ENCODE peak calls at places on chromosomes 11 and 22, in four cellular contexts. F is esophagus squamous epithelium, A is neural progenitor cell, N is body of pancreas. U is an unnamed sample.

GRCh38 chr22:44133161-44133560 is 47.6 kb upstream of the PARVG start:
- DNase-seq in F (no peak), A (no peak), N (no peak), U (no peak)

GRCh38 chr11:95680169-95680929 is 109.2 kb downstream of the FAM76B start:
- DNase-seq in F (no peak), N (no peak), A (no peak), U (peak)

GRCh38 chr11:8652140-8652539 is 30.3 kb downstream of the TRIM66 start:
- DNase-seq in N (no peak), F (no peak), A (no peak), U (peak)

GRCh38 chr11:121152764-121153163 is 51.7 kb downstream of the TECTA start:
- DNase-seq in A (no peak), F (no peak), N (no peak), U (no peak)

GRCh38 chr22:37559901-37560681 is at the start of gene CDC42EP1:
- DNase-seq in N (peak), A (peak), F (no peak), U (no peak)

GRCh38 chr11:72787262-72788104 is 6.4 kb downstream of the STARD10 start:
- DNase-seq in A (peak), N (peak), F (no peak), U (no peak)

GRCh38 chr22:25623851-25624250 is 59.4 kb downstream of the GRK3 start:
- DNase-seq in A (no peak), N (no peak), F (no peak), U (no peak)

GRCh38 chr22:38802671-38803121 is 8.8 kb upstream of the DNAL4 start:
- DNase-seq in F (no peak), A (peak), N (peak), U (peak)

GRCh38 chr11:8093931-8094575 is 13.0 kb downstream of the TUB start:
- DNase-seq in F (no peak), A (no peak), N (no peak), U (no peak)

GRCh38 chr22:49546811-49547585 is 280.7 kb downstream of the BRD1 start:
- DNase-seq in F (no peak), A (no peak), N (no peak), U (no peak)

GRCh38 chr22:23289851-23290724 is 109.8 kb downstream of the BCR start:
- DNase-seq in N (peak), A (peak), F (no peak), U (peak)

GRCh38 chr11:2151500-2152257 is 9.3 kb downstream of the INS start:
- DNase-seq in N (peak), F (no peak), A (peak), U (peak)

GRCh38 chr11:124662111-124662510 is 11.4 kb downstream of the SIAE start:
- DNase-seq in F (no peak), N (no peak), A (no peak), U (no peak)

GRCh38 chr11:8810331-8811301 is 100.4 kb upstream of the AKIP1 start:
- DNase-seq in F (no peak), N (peak), A (peak), U (peak)

GRCh38 chr11:62336949-62337681 is at the start of gene ASRGL1:
- DNase-seq in F (no peak), N (peak), A (peak), U (peak)

GRCh38 chr22:50157976-50158375 is 12.6 kb upstream of the PANX2 start:
- DNase-seq in F (no peak), A (no peak), N (no peak), U (peak)

GRCh38 chr11:66904055-66904454 is 47.2 kb downstream of the LRFN4 start:
- DNase-seq in F (no peak), N (no peak), A (no peak), U (peak)

DNA sequence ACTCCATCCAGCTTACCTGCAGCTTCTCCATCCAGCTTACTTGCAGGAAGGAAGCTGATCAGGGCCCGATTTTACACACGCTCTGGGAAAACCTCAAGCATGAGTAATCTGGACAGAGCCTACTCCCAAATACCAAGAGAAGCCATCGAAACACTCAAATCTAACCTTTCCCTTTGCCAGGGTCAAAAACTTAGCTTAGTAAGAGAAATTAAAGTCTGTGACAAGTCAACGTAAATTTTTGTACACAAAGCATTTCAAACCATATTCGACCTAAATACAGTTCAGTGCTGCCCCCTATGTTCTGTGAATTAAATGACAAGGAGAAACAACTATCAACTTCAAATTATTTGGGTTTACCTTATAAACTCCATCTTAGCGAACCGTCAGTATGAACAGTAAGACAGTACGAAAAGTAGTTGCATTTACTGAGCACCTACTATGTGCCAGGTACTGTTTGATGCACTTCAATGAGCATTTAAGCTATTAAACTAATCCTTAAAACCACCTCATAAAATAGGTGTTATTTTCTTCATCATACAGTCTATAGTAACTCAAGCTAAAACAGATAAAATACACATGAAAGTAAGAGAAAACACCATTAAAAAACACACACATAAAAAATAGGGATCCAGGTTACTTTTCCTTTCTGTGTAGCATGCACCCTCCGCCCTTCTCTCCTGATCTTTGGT is 36.9 kb downstream of the ARFGAP3 start:
- DNase-seq in F (no peak), N (no peak), A (peak), U (peak)
- H3K4me3 ChIP-seq in F (no peak), N (no peak), A (no peak), U (no peak)

GRCh38 chr11:68903288-68903630 is 373 bp downstream of the MRPL21 start:
- DNase-seq in A (peak), N (no peak), F (no peak), U (no peak)

GRCh38 chr11:68903631-68904457 is at the start of the genes IGHMBP2 and MRPL21:
- DNase-seq in N (peak), F (peak), A (peak), U (peak)

GRCh38 chr11:68904458-68904847 is 762 bp downstream of the IGHMBP2 start:
- DNase-seq in N (no peak), F (no peak), A (no peak), U (no peak)

GRCh38 chr11:68908273-68908672 is 4.6 kb downstream of the IGHMBP2 start:
- DNase-seq in F (no peak), A (no peak), N (no peak), U (no peak)

DNA sequence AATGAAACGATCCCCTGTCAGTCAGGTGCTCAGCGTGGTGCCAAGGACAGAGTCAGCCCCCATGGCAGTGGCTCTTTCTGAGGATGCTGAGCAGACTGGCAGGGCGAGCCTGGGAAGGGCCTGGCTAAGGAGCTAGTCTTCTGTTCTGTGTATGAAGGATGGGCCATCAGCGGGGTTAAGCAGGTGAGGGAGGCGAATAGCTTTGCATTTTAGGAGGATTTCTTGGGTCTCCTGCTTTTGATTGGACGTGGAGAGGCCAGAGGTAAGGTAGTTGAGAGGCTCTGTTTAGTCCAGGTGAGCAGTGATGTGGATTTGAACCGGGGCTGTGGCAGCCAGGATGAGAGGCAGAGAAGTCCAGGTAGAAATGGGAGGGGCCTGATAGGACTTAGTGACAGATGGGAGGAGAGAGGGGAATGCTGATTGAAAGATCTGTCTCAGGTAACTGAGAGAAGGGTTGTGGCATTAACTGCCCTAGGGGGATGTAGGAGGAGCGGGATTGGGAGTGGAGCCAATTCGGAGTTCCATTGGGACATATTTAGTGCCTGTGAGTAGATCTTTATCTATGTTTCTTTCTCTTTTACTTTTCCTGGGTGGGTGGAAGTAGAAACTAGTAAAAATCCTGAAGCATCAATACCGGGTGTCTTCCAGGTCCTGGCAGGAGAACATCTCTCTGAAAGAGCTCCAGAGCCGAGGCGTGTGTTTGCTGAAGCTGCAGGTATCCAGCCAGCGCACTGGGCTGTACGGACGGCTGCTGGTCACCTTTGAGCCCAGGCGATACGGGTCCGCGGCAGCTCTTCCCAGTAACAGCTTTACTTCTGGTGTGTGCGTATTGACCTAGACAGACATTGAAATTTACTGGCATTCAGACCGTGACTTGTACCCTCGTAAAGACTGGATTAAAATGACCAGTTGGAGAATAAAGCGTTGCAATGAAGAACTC is 2.0 kb downstream of the IGHMBP2 start:
- DNase-seq in A (no peak), F (no peak), N (no peak), U (no peak)
- H3K4me3 ChIP-seq in A (peak), F (no peak), N (no peak), U (no peak)

DNA sequence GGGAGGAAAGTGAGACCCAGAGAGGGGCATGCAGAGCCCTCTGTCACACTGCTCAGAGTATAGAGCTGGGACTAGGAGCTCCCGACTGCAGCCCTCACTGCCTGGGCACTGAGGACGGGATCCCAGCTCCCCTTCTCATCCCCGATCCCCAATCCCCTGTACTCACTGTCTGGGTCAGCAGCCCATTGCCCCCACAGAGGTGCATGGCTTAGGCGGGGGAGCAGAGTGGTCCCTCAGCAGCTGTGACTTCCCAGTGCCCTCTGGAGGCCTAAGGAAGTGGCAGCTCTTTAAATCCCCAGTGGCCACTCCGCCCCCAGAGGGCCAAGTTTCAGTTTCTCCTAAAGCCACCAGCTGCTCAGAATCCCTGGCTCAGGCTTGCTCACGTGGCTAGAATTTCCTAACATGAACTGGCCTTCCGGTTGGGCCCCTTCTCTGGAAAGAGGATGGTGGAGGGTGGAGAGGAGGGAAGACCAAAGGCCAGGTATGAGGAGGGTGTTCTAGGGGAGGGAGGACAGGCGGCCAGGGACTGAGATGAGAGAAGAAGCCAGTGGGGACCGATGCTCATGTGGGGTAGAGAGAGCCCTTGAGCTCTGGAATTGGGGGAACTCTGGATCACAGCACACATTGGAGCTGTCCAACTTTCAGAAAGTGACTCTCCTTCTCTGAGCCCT is at the start of gene BATF2:
- DNase-seq in A (peak), F (no peak), N (peak), U (peak)
- H3K4me3 ChIP-seq in A (no peak), F (no peak), N (peak), U (no peak)

GRCh38 chr11:44374001-44374400 is 64.1 kb upstream of the ALX4 start:
- DNase-seq in F (no peak), N (no peak), A (no peak), U (no peak)
- H3K4me3 ChIP-seq in F (no peak), N (no peak), A (no peak), U (no peak)

GRCh38 chr11:126479178-126479930 is 123.9 kb downstream of the ST3GAL4 start:
- DNase-seq in A (no peak), F (no peak), N (no peak), U (no peak)

GRCh38 chr11:126482586-126483108 is 127.2 kb downstream of the ST3GAL4 start:
- DNase-seq in N (no peak), F (no peak), A (no peak), U (peak)

GRCh38 chr11:126481303-126481680 is 125.8 kb downstream of the ST3GAL4 start:
- DNase-seq in F (no peak), N (no peak), A (no peak), U (no peak)

GRCh38 chr11:126480015-126480409 is 124.5 kb downstream of the ST3GAL4 start:
- DNase-seq in A (no peak), F (no peak), N (no peak), U (no peak)

DNA sequence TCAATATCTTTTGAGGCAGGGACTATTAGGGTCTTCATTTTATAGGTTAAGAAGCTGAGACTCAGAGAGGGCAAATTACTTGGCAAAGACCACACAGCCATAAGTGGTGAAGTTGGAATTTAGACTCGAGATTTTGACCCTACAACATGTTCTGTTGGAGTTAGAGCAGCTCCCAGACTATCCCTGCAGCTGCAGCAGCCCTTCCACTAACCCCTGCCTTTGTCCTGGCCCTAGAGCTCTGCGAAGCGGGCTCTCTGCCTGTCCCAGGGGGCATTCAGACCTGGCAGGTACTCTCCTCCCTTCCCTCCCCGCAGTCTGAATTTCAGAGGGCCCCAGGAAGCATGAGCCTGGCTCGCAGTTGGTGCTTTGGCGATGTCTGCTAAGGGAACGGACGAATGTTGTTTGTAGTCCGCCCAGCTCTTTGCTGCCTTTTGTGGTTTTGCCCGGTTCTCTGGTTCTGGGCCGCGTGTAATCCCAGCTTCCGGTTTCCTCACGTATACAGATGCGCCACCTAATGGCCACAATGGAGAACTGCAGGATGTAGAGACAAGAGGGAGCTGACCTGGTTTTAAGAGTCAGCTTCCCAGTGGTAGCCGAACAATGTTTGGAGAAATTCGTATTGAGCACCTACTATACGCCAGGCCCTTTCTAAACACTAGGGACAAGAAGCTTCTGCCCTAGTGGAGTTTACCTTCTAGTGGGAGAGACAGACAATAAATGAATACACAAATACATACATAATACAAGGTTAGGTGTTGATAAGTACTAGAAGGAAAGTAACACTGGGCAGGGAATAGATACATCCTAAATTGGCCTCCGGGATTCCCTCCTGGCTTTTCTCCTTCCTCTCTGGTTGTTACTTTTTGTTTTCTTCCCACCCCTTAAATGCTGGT is 125.2 kb downstream of the ST3GAL4 start:
- DNase-seq in F (peak), N (peak), A (peak), U (peak)
- H3K4me3 ChIP-seq in F (no peak), N (no peak), A (no peak), U (no peak)

GRCh38 chr22:17902960-17903359 is 121.4 kb downstream of the MICAL3 start:
- DNase-seq in F (no peak), A (no peak), N (no peak), U (no peak)
- H3K4me3 ChIP-seq in F (no peak), A (no peak), N (no peak), U (no peak)

GRCh38 chr11:47607380-47607779 is 13.2 kb upstream of the C1QTNF4 start:
- DNase-seq in N (peak), F (no peak), A (no peak), U (no peak)
- H3K4me3 ChIP-seq in N (no peak), F (no peak), A (no peak), U (no peak)

GRCh38 chr11:76291576-76292526 is 85.5 kb upstream of the WNT11 start:
- DNase-seq in A (no peak), F (no peak), N (no peak), U (no peak)

GRCh38 chr11:76284161-76284560 is 77.9 kb upstream of the WNT11 start:
- DNase-seq in N (no peak), A (peak), F (no peak), U (no peak)

GRCh38 chr11:76287227-76287626 is 80.9 kb upstream of the WNT11 start:
- DNase-seq in F (no peak), N (no peak), A (no peak), U (no peak)

GRCh38 chr11:76285397-76285796 is 79.1 kb upstream of the WNT11 start:
- DNase-seq in A (no peak), F (no peak), N (no peak), U (no peak)

GRCh38 chr11:76288166-76288978 is 82.1 kb upstream of the WNT11 start:
- DNase-seq in F (no peak), A (no peak), N (no peak), U (no peak)
- H3K4me3 ChIP-seq in F (no peak), A (no peak), N (no peak), U (no peak)

U was measured in bronchial epithelial cell.